ENCODE peak calls at places on chromosomes 3 and 15, in four cellular contexts. C, D, Y and M are unnamed samples.

GRCh38 chr3:5057857-5058324 is 64.2 kb upstream of the ARL8B start:
- DNase-seq in C (peak; percentile 92), D (peak; percentile 87), Y (peak; percentile 91), M (peak; percentile 91)

GRCh38 chr15:43932907-43933306 is 106.1 kb downstream of the WDR76 start:
- DNase-seq in C (no peak), D (no peak), Y (no peak), M (peak; percentile 15)

GRCh38 chr15:94674251-94674650 is 442.9 kb downstream of the MCTP2 start:
- DNase-seq in C (peak; percentile 1), D (no peak), Y (no peak), M (no peak)

GRCh38 chr15:47460775-47461174 is 256.5 kb upstream of the SEMA6D start:
- DNase-seq in C (no peak), D (no peak), Y (no peak), M (peak; percentile 28)

GRCh38 chr3:171018151-171018935 is 8.2 kb downstream of the SLC2A2 start:
- DNase-seq in C (no peak), D (no peak), Y (no peak), M (peak; percentile 9)

GRCh38 chr3:108406661-108407206 is 103.7 kb downstream of the MYH15 start:
- DNase-seq in C (peak; percentile 82), D (peak; percentile 85), Y (peak; percentile 50), M (peak; percentile 71)

GRCh38 chr3:66823010-66823399 is 175.1 kb upstream of the KBTBD8 start:
- DNase-seq in C (no peak), D (no peak), Y (no peak), M (no peak)

GRCh38 chr3:25678581-25678980 is 13.9 kb upstream of the TOP2B start:
- DNase-seq in C (peak; percentile 21), D (no peak), Y (no peak), M (no peak)

GRCh38 chr3:134228035-134228434 is 22.6 kb downstream of the RYK start:
- DNase-seq in C (peak; percentile 22), D (no peak), Y (no peak), M (no peak)

GRCh38 chr3:112793311-112794081 is 53.2 kb downstream of the CD200R1L start:
- DNase-seq in C (peak; percentile 26), D (no peak), Y (no peak), M (no peak)

GRCh38 chr15:49877871-49878511 is 241.0 kb downstream of the ATP8B4 start:
- DNase-seq in C (peak; percentile 83), D (no peak), Y (no peak), M (no peak)